ENCODE peak calls at places on chromosomes 2 and 18, in ten cellular contexts. W, G, S, N, T, U, Q, F, V and A are unnamed samples. For H3K4me1, the result is how much of the 10 kb centered on the place peaks cover.

GRCh38 chr2:28594369-28595108 is 98.7 kb downstream of the PLB1 start:
- DNase-seq in W (peak), G (peak), S (peak), N (peak), T (peak), U (peak), Q (peak), F (peak), V (peak), A (peak)

GRCh38 chr2:226891780-226892590 is 56.1 kb downstream of the RHBDD1 start:
- DNase-seq in W (no peak), G (no peak), S (no peak), N (no peak), T (no peak), U (peak), Q (no peak), F (no peak), V (no peak), A (no peak)

GRCh38 chr18:55319517-55319905 is 268.5 kb downstream of the TCF4 start:
- DNase-seq in W (no peak), G (no peak), S (no peak), N (no peak), T (no peak), U (peak), Q (no peak), F (no peak), V (no peak), A (no peak)

GRCh38 chr2:39581866-39582265 is 83.9 kb upstream of the TMEM178A start:
- DNase-seq in W (no peak), G (no peak), S (no peak), N (no peak), T (no peak), U (no peak), Q (no peak), F (no peak), V (no peak), A (no peak)

GRCh38 chr2:53636616-53637015 is 131.0 kb upstream of the CHAC2 start:
- DNase-seq in W (no peak), G (no peak), S (no peak), N (no peak), T (no peak), U (no peak), Q (no peak), F (no peak), V (no peak), A (no peak)

GRCh38 chr2:215796160-215796559 is 217.2 kb downstream of the MREG start:
- DNase-seq in W (no peak), G (no peak), S (no peak), N (no peak), T (no peak), U (peak), Q (peak), F (no peak), V (no peak), A (no peak)

GRCh38 chr2:67845557-67846114 is 217.2 kb downstream of the C1D start:
- DNase-seq in W (no peak), G (no peak), S (peak), N (no peak), T (no peak), U (no peak), Q (no peak), F (no peak), V (no peak), A (no peak)

GRCh38 chr18:58186258-58186948 is 142.4 kb downstream of the NEDD4L start:
- DNase-seq in W (no peak), G (no peak), S (no peak), N (no peak), T (no peak), U (peak), Q (no peak), F (no peak), V (no peak), A (no peak)

GRCh38 chr2:182716665-182716990 is 571 bp downstream of the DNAJC10 start:
- DNase-seq in W (no peak), G (no peak), S (no peak), N (no peak), T (no peak), U (no peak), Q (no peak), F (no peak), V (no peak), A (peak)

GRCh38 chr2:120463527-120463926 is 117.6 kb downstream of the INHBB start:
- DNase-seq in W (no peak), G (no peak), S (peak), N (no peak), T (no peak), U (no peak), Q (no peak), F (no peak), V (peak), A (no peak)

GRCh38 chr2:136916131-136916530 is 150.8 kb downstream of the THSD7B start:
- DNase-seq in W (no peak), G (no peak), S (no peak), N (no peak), T (no peak), U (no peak), Q (no peak), F (no peak), V (no peak), A (no peak)

GRCh38 chr18:50286391-50287027 is 983 bp downstream of the CXXC1 start:
- DNase-seq in W (peak), G (no peak), S (peak), N (no peak), T (no peak), U (peak), Q (no peak), F (peak), V (peak), A (peak)

GRCh38 chr2:233329489-233330135 is 22.0 kb downstream of the SAG start:
- DNase-seq in W (no peak), G (no peak), S (peak), N (no peak), T (no peak), U (peak), Q (no peak), F (no peak), V (peak), A (no peak)

GRCh38 chr2:134148843-134149472 is 104.9 kb upstream of the MGAT5 start:
- DNase-seq in W (no peak), G (no peak), S (no peak), N (no peak), T (no peak), U (no peak), Q (no peak), F (no peak), V (no peak), A (no peak)

GRCh38 chr2:28717339-28717758 is 34.3 kb upstream of the PPP1CB start:
- DNase-seq in W (peak), G (peak), S (no peak), N (peak), T (no peak), U (peak), Q (peak), F (peak), V (no peak), A (no peak)

GRCh38 chr2:196486145-196486544 is 153.4 kb upstream of the CCDC150 start:
- DNase-seq in W (no peak), G (no peak), S (no peak), N (no peak), T (no peak), U (no peak), Q (no peak), F (no peak), V (no peak), A (no peak)

GRCh38 chr2:3242747-3243369 is 134.8 kb downstream of the EIPR1 start:
- DNase-seq in W (no peak), G (no peak), S (no peak), N (no peak), T (no peak), U (peak), Q (no peak), F (no peak), V (peak), A (no peak)

GRCh38 chr2:101873543-101873942 is 118.2 kb upstream of the IL1R2 start:
- DNase-seq in W (no peak), G (no peak), S (no peak), N (no peak), T (peak), U (no peak), Q (no peak), F (no peak), V (no peak), A (no peak)

GRCh38 chr2:113208995-113209868 is 35.5 kb downstream of the PSD4 start:
- DNase-seq in W (no peak), G (no peak), S (no peak), N (no peak), T (no peak), U (no peak), Q (no peak), F (no peak), V (no peak), A (no peak)

GRCh38 chr18:36662000-36662399 is 166.8 kb downstream of the TPGS2 start:
- DNase-seq in W (no peak), G (no peak), S (peak), N (no peak), T (no peak), U (peak), Q (no peak), F (no peak), V (peak), A (no peak)

GRCh38 chr2:31580321-31581117 is at the start of gene SRD5A2:
- DNase-seq in W (no peak), G (no peak), S (peak), N (no peak), T (no peak), U (no peak), Q (no peak), F (no peak), V (peak), A (no peak)

GRCh38 chr2:136651611-136652010 is 113.7 kb upstream of the THSD7B start:
- DNase-seq in W (no peak), G (no peak), S (no peak), N (no peak), T (no peak), U (no peak), Q (no peak), F (no peak), V (no peak), A (no peak)

GRCh38 chr2:128547667-128548066 is 229.0 kb upstream of the HS6ST1 start:
- DNase-seq in W (no peak), G (no peak), S (no peak), N (no peak), T (no peak), U (no peak), Q (no peak), F (no peak), V (no peak), A (no peak)

GRCh38 chr2:69724540-69725159 is 17.3 kb upstream of the ANXA4 start:
- DNase-seq in W (peak), G (peak), S (peak), N (peak), T (peak), U (peak), Q (peak), F (peak), V (peak), A (peak)

GRCh38 chr2:188695953-188696352 is 278.2 kb upstream of the COL3A1 start:
- DNase-seq in W (no peak), G (no peak), S (no peak), N (no peak), T (no peak), U (peak), Q (no peak), F (no peak), V (no peak), A (no peak)

GRCh38 chr2:108907822-108908716 is 81.0 kb downstream of the EDAR start:
- DNase-seq in W (no peak), G (no peak), S (no peak), N (peak), T (no peak), U (no peak), Q (no peak), F (no peak), V (peak), A (peak)

GRCh38 chr2:108905906-108906305 is 83.1 kb downstream of the EDAR start:
- DNase-seq in W (no peak), G (no peak), S (no peak), N (no peak), T (no peak), U (no peak), Q (no peak), F (no peak), V (peak), A (no peak)

GRCh38 chr2:108905176-108905575 is 83.8 kb downstream of the EDAR start:
- DNase-seq in W (no peak), G (peak), S (no peak), N (peak), T (no peak), U (no peak), Q (no peak), F (no peak), V (peak), A (no peak)

GRCh38 chr2:108904680-108905079 is 84.3 kb downstream of the EDAR start:
- DNase-seq in W (no peak), G (no peak), S (no peak), N (peak), T (no peak), U (no peak), Q (no peak), F (no peak), V (no peak), A (no peak)

GRCh38 chr2:108906403-108907077 is 82.5 kb downstream of the EDAR start:
- DNase-seq in W (peak), G (no peak), S (no peak), N (peak), T (no peak), U (no peak), Q (no peak), F (no peak), V (peak), A (no peak)
- H3K4me1 ChIP-seq in W (under half), G (under half), S (under half), N (under half), T (under half), U (under half), Q (under half), F (under half), V (under half), A (under half)

DNA sequence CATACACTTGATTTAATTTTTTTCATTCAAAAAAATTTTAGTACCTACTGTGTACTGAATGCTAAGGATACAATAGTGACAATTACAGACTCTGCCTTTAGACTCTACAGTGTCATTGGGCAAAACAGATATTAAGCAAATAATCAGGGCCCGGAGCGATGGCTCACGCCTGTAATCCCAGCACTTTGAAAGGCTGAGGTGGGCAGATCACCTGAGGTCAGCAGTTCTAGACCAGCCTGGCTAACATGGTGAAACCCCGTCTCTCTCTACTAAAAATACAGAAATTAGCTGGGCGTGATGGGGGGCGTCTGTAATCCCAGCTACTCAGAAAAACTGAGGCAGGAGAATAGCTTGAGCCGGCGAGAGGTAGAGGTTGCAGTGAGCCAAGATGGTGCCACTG is 1.4 kb downstream of the UBXN2A start:
- DNase-seq in W (no peak), G (no peak), S (no peak), N (no peak), T (no peak), U (no peak), Q (no peak), F (no peak), V (no peak), A (no peak)
- H3K4me3 ChIP-seq in W (peak), G (peak), S (peak), N (peak), T (peak), U (peak), Q (no peak), F (peak), V (peak), A (no peak)

GRCh38 chr2:202044777-202045176 is 11.1 kb downstream of the FZD7 start:
- DNase-seq in W (no peak), G (no peak), S (no peak), N (no peak), T (no peak), U (no peak), Q (no peak), F (no peak), V (no peak), A (no peak)

GRCh38 chr2:202042444-202042843 is 8.8 kb downstream of the FZD7 start:
- DNase-seq in W (no peak), G (no peak), S (no peak), N (no peak), T (no peak), U (no peak), Q (no peak), F (no peak), V (no peak), A (no peak)

GRCh38 chr2:202039278-202040100 is 5.8 kb downstream of the FZD7 start:
- DNase-seq in W (no peak), G (no peak), S (peak), N (no peak), T (no peak), U (no peak), Q (no peak), F (no peak), V (peak), A (no peak)

GRCh38 chr2:202046577-202046976 is 12.9 kb downstream of the FZD7 start:
- DNase-seq in W (no peak), G (no peak), S (no peak), N (no peak), T (no peak), U (no peak), Q (no peak), F (no peak), V (no peak), A (no peak)

DNA sequence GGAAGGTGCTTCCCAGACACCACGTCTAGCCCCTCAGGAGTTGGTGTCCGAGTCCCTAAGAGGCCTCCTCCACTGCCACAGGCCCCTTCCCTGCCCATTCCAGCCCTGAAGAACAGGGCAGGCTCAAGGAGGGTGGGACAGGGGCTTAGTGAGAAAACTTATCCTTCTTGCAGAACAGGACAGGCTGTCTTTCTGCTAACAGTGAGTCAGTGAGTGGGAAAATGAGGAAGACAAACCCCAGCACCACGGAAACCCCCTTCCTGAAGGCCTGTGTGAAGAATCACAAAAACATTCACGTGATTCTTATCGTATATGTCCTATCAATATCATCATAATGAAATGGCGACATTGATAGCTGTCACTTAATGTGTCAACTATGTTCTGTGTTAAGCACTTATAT is 9.8 kb downstream of the FZD7 start:
- DNase-seq in W (no peak), G (no peak), S (no peak), N (no peak), T (no peak), U (no peak), Q (no peak), F (no peak), V (no peak), A (no peak)
- TF ChIP-seq CTCF in W (no peak), G (no peak), S (no peak), N (no peak), T (no peak), U (no peak), Q (no peak), F (no peak), V (no peak), A (no peak)

GRCh38 chr2:48345176-48345575 is 184.8 kb upstream of the STON1 start:
- DNase-seq in W (no peak), G (no peak), S (no peak), N (no peak), T (no peak), U (peak), Q (no peak), F (no peak), V (no peak), A (no peak)
- H3K4me1 ChIP-seq in W (half or more), G (half or more), S (under half), N (under half), T (half or more), U (under half), Q (half or more), F (under half), V (under half), A (under half)

DNA sequence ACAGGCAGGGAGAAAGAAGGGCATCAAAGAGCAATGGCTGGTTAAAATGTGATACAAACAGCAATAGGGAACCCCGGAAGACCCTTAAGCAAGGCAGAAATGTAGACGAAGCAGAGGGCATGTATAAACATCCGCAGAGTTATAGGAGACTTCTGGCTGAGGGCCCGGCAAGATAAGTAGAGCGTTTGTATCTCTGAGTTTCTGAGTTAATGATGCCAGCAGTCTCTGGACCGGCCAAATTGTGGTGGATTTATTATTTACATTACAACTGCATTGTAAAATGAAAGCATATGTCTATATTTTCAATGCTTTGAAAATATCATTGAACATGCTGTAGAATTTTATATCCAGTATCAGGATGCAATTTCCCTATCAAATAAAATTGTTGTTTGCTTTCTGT is 148.0 kb upstream of the KCTD1 start:
- DNase-seq in W (no peak), G (no peak), S (no peak), N (no peak), T (no peak), U (peak), Q (no peak), F (no peak), V (no peak), A (no peak)
- H3K4me3 ChIP-seq in W (no peak), G (no peak), S (no peak), N (no peak), T (no peak), U (no peak), Q (no peak), F (no peak), V (no peak), A (no peak)

DNA sequence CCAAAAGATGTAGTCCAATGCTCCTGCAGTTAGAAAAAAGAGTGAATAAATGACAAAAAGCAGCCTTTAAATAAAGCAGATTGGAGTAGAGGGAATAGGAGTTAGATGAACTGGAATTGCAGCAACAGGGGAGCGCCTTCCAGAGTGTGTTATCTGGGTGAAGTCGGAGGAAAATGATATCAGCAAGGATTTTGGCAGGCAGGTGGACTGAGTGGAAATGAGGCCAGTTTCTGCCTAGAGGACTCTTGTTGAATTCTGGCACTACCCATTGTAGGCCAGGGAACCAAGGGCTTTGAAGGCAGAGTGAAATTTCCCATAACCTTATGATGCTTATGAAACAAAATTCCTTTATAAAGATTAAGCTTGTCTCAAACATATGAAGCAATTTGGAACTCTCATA is 59.8 kb downstream of the AKAIN1 start:
- DNase-seq in W (no peak), G (no peak), S (no peak), N (no peak), T (no peak), U (no peak), Q (no peak), F (no peak), V (no peak), A (no peak)
- TF ChIP-seq CTCF in W (no peak), G (no peak), S (no peak), N (no peak), T (no peak), U (no peak), Q (no peak), F (no peak), V (no peak), A (no peak)

GRCh38 chr18:59952283-59953007 is 52.6 kb downstream of the PMAIP1 start:
- DNase-seq in W (no peak), G (no peak), S (no peak), N (no peak), T (no peak), U (no peak), Q (no peak), F (no peak), V (no peak), A (no peak)
- H3K4me1 ChIP-seq in W (under half), G (under half), S (under half), N (under half), T (under half), U (under half), Q (under half), F (under half), V (under half), A (under half)

GRCh38 chr2:172083725-172084483 is 1.4 kb upstream of the DLX1 start:
- DNase-seq in W (no peak), G (no peak), S (peak), N (no peak), T (no peak), U (no peak), Q (no peak), F (no peak), V (peak), A (peak)
- H3K4me3 ChIP-seq in W (peak), G (no peak), S (peak), N (peak), T (peak), U (no peak), Q (no peak), F (peak), V (peak), A (no peak)

GRCh38 chr2:185633621-185634020 is 105.0 kb upstream of the FSIP2 start:
- DNase-seq in W (no peak), G (no peak), S (peak), N (no peak), T (no peak), U (no peak), Q (no peak), F (no peak), V (no peak), A (no peak)

GRCh38 chr2:185625604-185626003 is 113.0 kb upstream of the FSIP2 start:
- DNase-seq in W (no peak), G (no peak), S (no peak), N (no peak), T (no peak), U (no peak), Q (no peak), F (no peak), V (no peak), A (no peak)

GRCh38 chr2:185628985-185629384 is 109.6 kb upstream of the FSIP2 start:
- DNase-seq in W (no peak), G (no peak), S (peak), N (no peak), T (no peak), U (no peak), Q (no peak), F (no peak), V (peak), A (peak)
- TF ChIP-seq CTCF in W (peak), G (no peak), S (peak), N (no peak), T (no peak), U (no peak), Q (peak), F (no peak), V (peak), A (no peak)

GRCh38 chr2:207813942-207814341 is 44.2 kb upstream of the FZD5 start:
- DNase-seq in W (no peak), G (no peak), S (peak), N (no peak), T (no peak), U (no peak), Q (no peak), F (no peak), V (peak), A (no peak)
- H3K4me1 ChIP-seq in W (under half), G (under half), S (half or more), N (under half), T (under half), U (under half), Q (under half), F (under half), V (under half), A (under half)